ENCODE peak calls at places on chromosomes 7 and 10, in ten cellular contexts. One of them, this sample, is unnamed.
A peak's percentile ranks its signal among the peaks of the same experiment; 100 is the strongest.

GRCh38 chr7:17016402-17017010 is 134.7 kb upstream of the AGR3 start:
- DNase-seq in activated B cell treated with CpG ODN at 0.5 μM for 24 hours: no peak
- DNase-seq in adrenal gland: no peak
- DNase-seq in fibroblast of the aortic adventitia: no peak
- DNase-seq in MM.1S: no peak
- DNase-seq in tibial nerve: no peak
- DNase-seq in left ventricle myocardium inferior: no peak
- DNase-seq in endodermal cell: no peak
- DNase-seq in cardiac muscle cell: no peak
- DNase-seq in prostate gland: no peak
- DNase-seq in this sample: no peak

GRCh38 chr10:101354584-101355070 is 662 bp downstream of the BTRC start:
- DNase-seq in adrenal gland: no peak
- DNase-seq in endodermal cell: no peak
- DNase-seq in MM.1S: no peak
- DNase-seq in prostate gland: no peak
- DNase-seq in cardiac muscle cell: no peak
- DNase-seq in activated B cell treated with CpG ODN at 0.5 μM for 24 hours: no peak
- DNase-seq in fibroblast of the aortic adventitia: peak; percentile 41
- DNase-seq in tibial nerve: peak; percentile 25
- DNase-seq in left ventricle myocardium inferior: no peak
- DNase-seq in this sample: no peak

GRCh38 chr7:2107386-2108085 is 125.2 kb downstream of the MAD1L1 start:
- DNase-seq in MM.1S: no peak
- DNase-seq in cardiac muscle cell: no peak
- DNase-seq in tibial nerve: no peak
- DNase-seq in left ventricle myocardium inferior: no peak
- DNase-seq in activated B cell treated with CpG ODN at 0.5 μM for 24 hours: no peak
- DNase-seq in fibroblast of the aortic adventitia: no peak
- DNase-seq in endodermal cell: no peak
- DNase-seq in prostate gland: no peak
- DNase-seq in adrenal gland: no peak
- DNase-seq in this sample: no peak

GRCh38 chr7:151225948-151226510 is 976 bp downstream of the ABCF2 start:
- DNase-seq in prostate gland: no peak
- DNase-seq in MM.1S: no peak
- DNase-seq in activated B cell treated with CpG ODN at 0.5 μM for 24 hours: no peak
- DNase-seq in fibroblast of the aortic adventitia: no peak
- DNase-seq in tibial nerve: no peak
- DNase-seq in cardiac muscle cell: no peak
- DNase-seq in left ventricle myocardium inferior: no peak
- DNase-seq in endodermal cell: no peak
- DNase-seq in adrenal gland: no peak
- DNase-seq in this sample: no peak

GRCh38 chr7:98238976-98239375 is 13.1 kb downstream of the TECPR1 start:
- DNase-seq in prostate gland: no peak
- DNase-seq in tibial nerve: no peak
- DNase-seq in fibroblast of the aortic adventitia: no peak
- DNase-seq in left ventricle myocardium inferior: no peak
- DNase-seq in cardiac muscle cell: no peak
- DNase-seq in adrenal gland: no peak
- DNase-seq in MM.1S: no peak
- DNase-seq in activated B cell treated with CpG ODN at 0.5 μM for 24 hours: no peak
- DNase-seq in endodermal cell: no peak
- DNase-seq in this sample: no peak

GRCh38 chr7:99379043-99379577 is 4.6 kb downstream of the ARPC1B start:
- DNase-seq in activated B cell treated with CpG ODN at 0.5 μM for 24 hours: peak; percentile 28
- DNase-seq in left ventricle myocardium inferior: peak; percentile 67
- DNase-seq in tibial nerve: peak; percentile 70
- DNase-seq in prostate gland: no peak
- DNase-seq in endodermal cell: no peak
- DNase-seq in MM.1S: peak; percentile 65
- DNase-seq in cardiac muscle cell: no peak
- DNase-seq in fibroblast of the aortic adventitia: peak; percentile 98
- DNase-seq in adrenal gland: no peak
- DNase-seq in this sample: peak; percentile 96

GRCh38 chr10:30431435-30431911 is 2.5 kb upstream of the MAP3K8 start:
- DNase-seq in tibial nerve: peak; percentile 49
- DNase-seq in activated B cell treated with CpG ODN at 0.5 μM for 24 hours: no peak
- DNase-seq in adrenal gland: no peak
- DNase-seq in MM.1S: no peak
- DNase-seq in endodermal cell: no peak
- DNase-seq in prostate gland: no peak
- DNase-seq in cardiac muscle cell: no peak
- DNase-seq in fibroblast of the aortic adventitia: peak; percentile 69
- DNase-seq in left ventricle myocardium inferior: peak; percentile 41
- DNase-seq in this sample: no peak

GRCh38 chr7:131159961-131160361 is 167.7 kb upstream of the MKLN1 start:
- DNase-seq in fibroblast of the aortic adventitia: peak; percentile 82
- DNase-seq in adrenal gland: no peak
- DNase-seq in left ventricle myocardium inferior: no peak
- DNase-seq in cardiac muscle cell: no peak
- DNase-seq in tibial nerve: no peak
- DNase-seq in activated B cell treated with CpG ODN at 0.5 μM for 24 hours: no peak
- DNase-seq in prostate gland: no peak
- DNase-seq in endodermal cell: no peak
- DNase-seq in MM.1S: no peak
- DNase-seq in this sample: peak; percentile 67

GRCh38 chr10:104349623-104350142 is 4.0 kb upstream of the CFAP58 start:
- DNase-seq in cardiac muscle cell: no peak
- DNase-seq in prostate gland: peak; percentile 55
- DNase-seq in activated B cell treated with CpG ODN at 0.5 μM for 24 hours: no peak
- DNase-seq in adrenal gland: no peak
- DNase-seq in endodermal cell: peak; percentile 70
- DNase-seq in fibroblast of the aortic adventitia: peak; percentile 78
- DNase-seq in tibial nerve: peak; percentile 58
- DNase-seq in MM.1S: peak; percentile 39
- DNase-seq in left ventricle myocardium inferior: no peak
- DNase-seq in this sample: peak; percentile 68

DNA sequence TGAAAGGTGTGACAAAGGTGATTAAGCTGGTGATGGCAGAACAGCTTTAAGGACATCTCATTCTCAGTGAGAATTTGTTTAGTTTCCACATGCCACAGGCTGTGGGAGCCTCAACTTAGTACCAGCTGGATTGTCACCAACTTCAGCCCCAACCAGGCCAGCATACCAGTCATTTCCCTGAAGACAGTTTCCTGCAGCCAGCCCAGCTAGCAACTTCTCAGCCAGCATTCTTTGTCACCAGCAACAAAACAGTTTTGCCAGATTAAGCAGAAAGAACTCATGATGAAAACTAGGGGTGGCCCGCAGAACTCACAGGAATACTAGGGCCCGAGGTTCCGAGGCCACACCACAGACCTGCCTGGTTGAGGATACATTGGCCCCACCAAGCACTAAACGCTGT is 68.8 kb upstream of the UNC5B start:
- DNase-seq in activated B cell treated with CpG ODN at 0.5 μM for 24 hours: no peak
- DNase-seq in left ventricle myocardium inferior: no peak
- DNase-seq in tibial nerve: no peak
- DNase-seq in MM.1S: no peak
- DNase-seq in endodermal cell: no peak
- DNase-seq in prostate gland: no peak
- DNase-seq in fibroblast of the aortic adventitia: no peak
- DNase-seq in adrenal gland: no peak
- DNase-seq in cardiac muscle cell: no peak
- DNase-seq in this sample: no peak
- TF ChIP-seq CTCF in activated B cell treated with CpG ODN at 0.5 μM for 24 hours: no peak
- TF ChIP-seq CTCF in left ventricle myocardium inferior: no peak
- TF ChIP-seq CTCF in tibial nerve: no peak
- TF ChIP-seq CTCF in MM.1S: no peak
- TF ChIP-seq CTCF in endodermal cell: no peak
- TF ChIP-seq CTCF in prostate gland: no peak
- TF ChIP-seq CTCF in fibroblast of the aortic adventitia: no peak
- TF ChIP-seq CTCF in adrenal gland: no peak
- TF ChIP-seq CTCF in cardiac muscle cell: no peak
- TF ChIP-seq CTCF in this sample: no peak

DNA sequence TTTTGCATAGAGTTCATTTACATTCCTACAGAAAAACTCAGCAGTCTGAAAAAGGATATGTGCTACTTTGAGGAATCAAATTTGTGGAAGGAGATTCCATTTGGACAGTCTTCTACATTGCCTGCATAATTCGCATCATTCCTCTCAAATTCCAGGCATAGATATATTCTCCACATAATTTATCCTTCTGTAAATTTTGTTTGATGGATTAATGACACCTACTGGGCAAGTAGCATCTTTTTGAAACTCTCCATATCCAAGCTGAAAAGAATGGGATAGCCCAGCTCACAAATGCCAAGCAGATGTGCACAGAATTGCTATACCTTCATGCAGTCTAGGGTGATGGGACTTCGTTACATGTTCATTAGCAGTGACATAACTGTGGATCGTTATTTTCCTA is 515.3 kb downstream of the AUTS2 start:
- DNase-seq in cardiac muscle cell: no peak
- DNase-seq in prostate gland: no peak
- DNase-seq in adrenal gland: no peak
- DNase-seq in fibroblast of the aortic adventitia: no peak
- DNase-seq in tibial nerve: no peak
- DNase-seq in activated B cell treated with CpG ODN at 0.5 μM for 24 hours: no peak
- DNase-seq in MM.1S: no peak
- DNase-seq in endodermal cell: no peak
- DNase-seq in left ventricle myocardium inferior: no peak
- DNase-seq in this sample: peak; percentile 82
- TF ChIP-seq CTCF in cardiac muscle cell: no peak
- TF ChIP-seq CTCF in prostate gland: no peak
- TF ChIP-seq CTCF in adrenal gland: no peak
- TF ChIP-seq CTCF in fibroblast of the aortic adventitia: no peak
- TF ChIP-seq CTCF in tibial nerve: no peak
- TF ChIP-seq CTCF in activated B cell treated with CpG ODN at 0.5 μM for 24 hours: no peak
- TF ChIP-seq CTCF in MM.1S: no peak
- TF ChIP-seq CTCF in endodermal cell: no peak
- TF ChIP-seq CTCF in left ventricle myocardium inferior: no peak
- TF ChIP-seq CTCF in this sample: no peak

DNA sequence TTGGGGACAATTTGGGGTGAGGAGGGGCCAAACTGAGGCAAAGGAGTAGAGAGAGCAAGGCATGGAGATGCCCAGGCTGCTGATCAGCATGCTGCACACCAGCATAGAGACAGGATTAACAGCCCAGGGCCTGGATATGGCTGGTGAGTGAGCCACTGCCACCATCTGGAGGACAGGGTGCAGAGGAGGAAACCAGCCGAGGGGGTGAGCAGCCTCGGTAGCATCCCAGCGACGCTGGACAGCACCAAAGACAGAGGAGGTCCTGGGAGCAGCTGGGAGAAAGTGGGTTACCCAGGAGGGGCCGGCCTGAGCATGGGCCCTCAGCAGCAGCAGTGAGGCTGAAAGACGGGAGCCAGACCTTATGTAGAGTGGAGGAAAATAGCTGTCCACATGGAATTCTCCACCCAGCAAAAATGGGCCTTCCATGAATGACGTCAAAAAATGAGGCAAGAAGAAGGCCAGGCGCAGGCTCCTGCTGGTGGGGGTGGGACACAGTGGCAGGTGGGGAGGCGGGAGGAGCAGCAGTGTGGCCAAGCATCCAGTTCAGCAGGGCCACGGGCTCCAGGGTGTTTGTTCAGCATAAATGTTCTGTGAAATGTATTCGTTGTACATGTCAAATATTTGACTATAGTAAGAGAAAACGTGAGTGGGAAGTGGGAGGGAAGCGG is 16.7 kb downstream of the RET start:
- DNase-seq in cardiac muscle cell: peak; percentile 55
- DNase-seq in endodermal cell: peak; percentile 83
- DNase-seq in MM.1S: no peak
- DNase-seq in prostate gland: peak; percentile 25
- DNase-seq in adrenal gland: no peak
- DNase-seq in activated B cell treated with CpG ODN at 0.5 μM for 24 hours: no peak
- DNase-seq in tibial nerve: no peak
- DNase-seq in fibroblast of the aortic adventitia: no peak
- DNase-seq in left ventricle myocardium inferior: no peak
- DNase-seq in this sample: no peak
- TF ChIP-seq CTCF in cardiac muscle cell: peak; percentile 11
- TF ChIP-seq CTCF in endodermal cell: peak; percentile 62
- TF ChIP-seq CTCF in MM.1S: no peak
- TF ChIP-seq CTCF in prostate gland: no peak
- TF ChIP-seq CTCF in adrenal gland: no peak
- TF ChIP-seq CTCF in activated B cell treated with CpG ODN at 0.5 μM for 24 hours: no peak
- TF ChIP-seq CTCF in tibial nerve: no peak
- TF ChIP-seq CTCF in fibroblast of the aortic adventitia: no peak
- TF ChIP-seq CTCF in left ventricle myocardium inferior: peak; percentile 22
- TF ChIP-seq CTCF in this sample: no peak

GRCh38 chr7:42235734-42236133 is 1.3 kb downstream of the GLI3 start:
- DNase-seq in activated B cell treated with CpG ODN at 0.5 μM for 24 hours: no peak
- DNase-seq in adrenal gland: peak; percentile 25
- DNase-seq in endodermal cell: peak; percentile 46
- DNase-seq in tibial nerve: no peak
- DNase-seq in fibroblast of the aortic adventitia: no peak
- DNase-seq in left ventricle myocardium inferior: no peak
- DNase-seq in MM.1S: no peak
- DNase-seq in prostate gland: no peak
- DNase-seq in cardiac muscle cell: peak; percentile 21
- DNase-seq in this sample: no peak

GRCh38 chr7:42237891-42238531 is 1.0 kb upstream of the GLI3 start:
- DNase-seq in left ventricle myocardium inferior: peak; percentile 75
- DNase-seq in endodermal cell: peak; percentile 89
- DNase-seq in cardiac muscle cell: peak; percentile 12
- DNase-seq in fibroblast of the aortic adventitia: peak; percentile 48
- DNase-seq in adrenal gland: peak; percentile 78
- DNase-seq in MM.1S: peak; percentile 39
- DNase-seq in activated B cell treated with CpG ODN at 0.5 μM for 24 hours: no peak
- DNase-seq in prostate gland: peak; percentile 53
- DNase-seq in tibial nerve: peak; percentile 81
- DNase-seq in this sample: peak; percentile 77

GRCh38 chr7:42238709-42239395 is 1.8 kb upstream of the GLI3 start:
- DNase-seq in fibroblast of the aortic adventitia: peak; percentile 53
- DNase-seq in tibial nerve: no peak
- DNase-seq in prostate gland: no peak
- DNase-seq in left ventricle myocardium inferior: no peak
- DNase-seq in activated B cell treated with CpG ODN at 0.5 μM for 24 hours: no peak
- DNase-seq in endodermal cell: peak; percentile 67
- DNase-seq in MM.1S: no peak
- DNase-seq in cardiac muscle cell: no peak
- DNase-seq in adrenal gland: peak; percentile 40
- DNase-seq in this sample: peak; percentile 70

GRCh38 chr7:42236266-42237161 is 495 bp downstream of the GLI3 start:
- DNase-seq in prostate gland: peak; percentile 48
- DNase-seq in left ventricle myocardium inferior: peak; percentile 49
- DNase-seq in adrenal gland: peak; percentile 54
- DNase-seq in MM.1S: peak; percentile 42
- DNase-seq in activated B cell treated with CpG ODN at 0.5 μM for 24 hours: no peak
- DNase-seq in cardiac muscle cell: peak; percentile 81
- DNase-seq in endodermal cell: peak; percentile 85
- DNase-seq in tibial nerve: no peak
- DNase-seq in fibroblast of the aortic adventitia: peak; percentile 72
- DNase-seq in this sample: peak; percentile 65

DNA sequence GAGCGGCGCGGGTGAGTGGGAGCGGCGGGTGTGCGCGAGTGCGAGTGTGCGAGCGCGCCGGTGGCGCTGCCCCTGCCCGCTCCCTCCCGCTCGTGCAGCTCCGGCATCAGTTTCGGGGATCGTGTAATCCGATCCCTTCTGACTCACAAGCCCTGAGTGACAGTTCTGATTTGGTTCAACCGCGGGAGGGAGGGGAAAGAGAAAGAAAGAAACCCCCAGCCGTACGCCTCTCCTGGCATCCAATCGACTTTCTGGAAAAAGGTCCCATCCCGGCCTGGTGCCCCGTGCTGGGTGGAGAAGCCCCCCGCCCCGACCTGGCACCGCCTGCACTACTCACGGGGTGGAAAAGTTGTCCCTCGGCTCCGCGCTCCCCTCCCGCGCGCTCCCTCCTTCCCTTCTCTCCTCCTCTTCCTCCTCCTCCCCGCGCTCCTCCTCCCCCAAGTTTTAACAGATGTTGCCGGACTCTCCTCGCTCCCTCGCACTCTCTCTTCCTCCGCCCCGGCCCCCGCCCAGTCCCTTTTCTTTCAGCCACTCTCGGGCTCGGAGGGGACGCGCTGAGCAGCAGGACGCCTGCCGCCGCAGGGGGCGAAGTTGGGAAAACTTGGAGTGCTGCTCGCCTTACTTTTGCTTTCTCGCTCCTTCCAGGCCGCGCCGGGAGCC is at the start of gene GLI3:
- DNase-seq in tibial nerve: peak; percentile 85
- DNase-seq in left ventricle myocardium inferior: peak; percentile 88
- DNase-seq in adrenal gland: peak; percentile 84
- DNase-seq in endodermal cell: peak; percentile 95
- DNase-seq in activated B cell treated with CpG ODN at 0.5 μM for 24 hours: no peak
- DNase-seq in cardiac muscle cell: peak; percentile 92
- DNase-seq in MM.1S: peak; percentile 86
- DNase-seq in prostate gland: peak; percentile 84
- DNase-seq in fibroblast of the aortic adventitia: peak; percentile 93
- DNase-seq in this sample: peak; percentile 94
- TF ChIP-seq CTCF in tibial nerve: peak; percentile 46
- TF ChIP-seq CTCF in left ventricle myocardium inferior: peak; percentile 51
- TF ChIP-seq CTCF in adrenal gland: peak; percentile 23
- TF ChIP-seq CTCF in endodermal cell: no peak
- TF ChIP-seq CTCF in activated B cell treated with CpG ODN at 0.5 μM for 24 hours: no peak
- TF ChIP-seq CTCF in cardiac muscle cell: peak; percentile 35
- TF ChIP-seq CTCF in MM.1S: peak; percentile 11
- TF ChIP-seq CTCF in prostate gland: no peak
- TF ChIP-seq CTCF in fibroblast of the aortic adventitia: peak; percentile 45
- TF ChIP-seq CTCF in this sample: peak; percentile 35